ENCODE peak calls at places on chromosomes 16 and 17, in seven cellular contexts. U is EH; I is psoas muscle; Z is T follicular helper cell; O is midbrain; D is lower leg skin; T is stimulated activated CD4-positive, alpha-beta T cell treated with anti-CD3 and anti-CD28 coated beads, TNF-alpha, amount 100 ng/mL, for 24 hours. M is an unnamed sample.
A peak's percentile ranks its signal among the peaks of the same experiment; 100 is the strongest.

GRCh38 chr16:19223235-19223847 is 55.3 kb downstream of the SYT17 start:
- DNase-seq in T (no peak), O (no peak), U (peak; percentile 3), Z (no peak), D (no peak), I (no peak), M (no peak)

GRCh38 chr16:49986351-49987124 is 38.5 kb upstream of the CNEP1R1 start:
- DNase-seq in D (no peak), O (no peak), Z (no peak), I (no peak), U (peak; percentile 50), T (no peak), M (no peak)

GRCh38 chr17:64256913-64257807 is 5.9 kb downstream of the TEX2 start:
- DNase-seq in I (no peak), Z (no peak), T (no peak), U (no peak), D (no peak), O (no peak), M (no peak)

GRCh38 chr16:68885321-68885720 is 42.0 kb downstream of the TANGO6 start:
- DNase-seq in Z (no peak), T (no peak), D (no peak), I (no peak), O (no peak), U (no peak), M (no peak)

GRCh38 chr16:8905795-8906591 is 23.8 kb downstream of the LITAFD start:
- DNase-seq in U (no peak), T (no peak), O (no peak), D (no peak), Z (no peak), I (no peak), M (no peak)

GRCh38 chr16:88941933-88942909 is 34.8 kb downstream of the CBFA2T3 start:
- DNase-seq in U (peak; percentile 7), I (peak; percentile 55), D (no peak), Z (peak; percentile 35), T (peak; percentile 23), O (no peak), M (no peak)

GRCh38 chr16:57091200-57091989 is 988 bp upstream of the CPNE2 start:
- DNase-seq in I (peak; percentile 51), O (no peak), U (peak; percentile 67), T (no peak), Z (no peak), D (no peak), M (no peak)

GRCh38 chr16:82105107-82105506 is 64.9 kb downstream of the MPHOSPH6 start:
- DNase-seq in D (no peak), Z (no peak), U (no peak), O (no peak), T (no peak), I (no peak), M (no peak)

GRCh38 chr16:46833465-46833810 is 2.5 kb upstream of the C16orf87 start:
- DNase-seq in I (no peak), O (no peak), U (no peak), T (no peak), Z (no peak), D (no peak), M (no peak)

GRCh38 chr17:2853722-2854580 is 57.7 kb downstream of the RAP1GAP2 start:
- DNase-seq in O (no peak), I (no peak), Z (no peak), T (no peak), D (no peak), U (peak; percentile 51), M (no peak)

GRCh38 chr16:88580371-88580770 is 10.2 kb downstream of the ZC3H18 start:
- DNase-seq in D (no peak), Z (no peak), U (no peak), I (no peak), O (no peak), T (no peak), M (no peak)

GRCh38 chr17:57138956-57139576 is 54.0 kb downstream of the AKAP1 start:
- DNase-seq in O (no peak), U (peak; percentile 24), I (no peak), Z (no peak), T (no peak), D (no peak), M (no peak)

GRCh38 chr16:80803341-80804060 is 897 bp downstream of the CDYL2 start:
- DNase-seq in I (peak; percentile 11), D (no peak), O (no peak), T (no peak), Z (peak; percentile 18), U (peak; percentile 41), M (peak; percentile 55)

GRCh38 chr17:36675786-36676185 is 74.4 kb downstream of the MRM1 start:
- DNase-seq in O (no peak), D (no peak), Z (no peak), U (no peak), I (no peak), T (no peak), M (no peak)

GRCh38 chr17:20010099-20010863 is 1.1 kb downstream of the SPECC1 start:
- DNase-seq in U (peak; percentile 62), O (peak; percentile 80), Z (peak; percentile 8), I (no peak), D (no peak), T (no peak), M (no peak)

GRCh38 chr17:59093702-59094231 is 12.9 kb downstream of the TRIM37 start:
- DNase-seq in U (peak; percentile 98), I (peak; percentile 40), Z (no peak), T (no peak), O (no peak), D (no peak), M (no peak)

GRCh38 chr16:72501739-72502653 is 330.0 kb upstream of the PMFBP1 start:
- DNase-seq in D (peak; percentile 15), T (peak; percentile 5), Z (peak; percentile 2), U (peak; percentile 77), I (peak; percentile 42), O (peak; percentile 67), M (no peak)